ENCODE peak calls at places on chromosome 17, in five cellular contexts. C is IMR-90, W is HepG2, O is GM12878, V is SK-N-SH. K is an unnamed sample.

GRCh38 chr17:4420692-4421131 is 13.0 kb upstream of the SPNS3 start:
- DNase-seq in C (peak), W (peak), O (peak), V (peak), K (peak)

GRCh38 chr17:69690531-69690930 is 276.0 kb downstream of the MAP2K6 start:
- DNase-seq in C (no peak), W (no peak), O (no peak), V (no peak), K (no peak)

GRCh38 chr17:20993863-20994778 is 48.7 kb downstream of the USP22 start:
- DNase-seq in C (no peak), W (no peak), O (no peak), V (peak), K (no peak)

GRCh38 chr17:79338142-79338541 is 263.5 kb downstream of the ENGASE start:
- DNase-seq in C (no peak), W (no peak), O (no peak), V (no peak), K (no peak)

GRCh38 chr17:68322630-68323029 is 31.3 kb downstream of the ARSG start:
- DNase-seq in C (no peak), W (no peak), O (no peak), V (no peak), K (no peak)

GRCh38 chr17:31561469-31562412 is 170.3 kb downstream of the RAB11FIP4 start:
- DNase-seq in C (peak), W (no peak), O (no peak), V (no peak), K (no peak)

GRCh38 chr17:4541328-4542002 is 13.7 kb downstream of the MYBBP1A start:
- DNase-seq in C (no peak), W (no peak), O (no peak), V (no peak), K (no peak)

GRCh38 chr17:72362466-72363335 is 241.9 kb downstream of the SOX9 start:
- DNase-seq in C (peak), W (peak), O (no peak), V (no peak), K (no peak)

GRCh38 chr17:77734371-77735050 is 224.0 kb upstream of the TNRC6C start:
- DNase-seq in C (peak), W (peak), O (no peak), V (peak), K (peak)

GRCh38 chr17:76353004-76353598 is 615 bp downstream of the PRPSAP1 start:
- DNase-seq in C (no peak), W (no peak), O (no peak), V (peak), K (peak)

GRCh38 chr17:57750930-57751329 is 5.8 kb upstream of the CCDC182 start:
- DNase-seq in C (no peak), W (no peak), O (no peak), V (no peak), K (no peak)

GRCh38 chr17:5127910-5128309 is 12.1 kb downstream of the USP6 start:
- DNase-seq in C (no peak), W (no peak), O (no peak), V (no peak), K (no peak)

GRCh38 chr17:16989230-16989952 is 17.5 kb upstream of the TNFRSF13B start:
- DNase-seq in C (no peak), W (no peak), O (peak), V (no peak), K (no peak)

GRCh38 chr17:44214896-44215295 is 4.6 kb downstream of the UBTF start:
- DNase-seq in C (no peak), W (no peak), O (no peak), V (no peak), K (no peak)

GRCh38 chr17:21165922-21166598 is 39.3 kb downstream of the DHRS7B start:
- DNase-seq in C (no peak), W (no peak), O (no peak), V (no peak), K (no peak)

GRCh38 chr17:42101513-42102292 is 3.4 kb upstream of the ZNF385C start:
- DNase-seq in C (peak), W (peak), O (no peak), V (peak), K (peak)

GRCh38 chr17:4480929-4481898 is 17.5 kb upstream of the SPNS2 start:
- DNase-seq in C (no peak), W (no peak), O (no peak), V (no peak), K (no peak)

GRCh38 chr17:68398731-68399637 is 58.3 kb downstream of the WIPI1 start:
- DNase-seq in C (peak), W (peak), O (no peak), V (peak), K (peak)

GRCh38 chr17:64492481-64493109 is 4.3 kb downstream of the POLG2 start:
- DNase-seq in C (no peak), W (no peak), O (no peak), V (peak), K (peak)

GRCh38 chr17:9080983-9081382 is 59.7 kb downstream of the NTN1 start:
- DNase-seq in C (no peak), W (no peak), O (no peak), V (no peak), K (no peak)

GRCh38 chr17:628507-628941 is 86.1 kb downstream of the VPS53 start:
- DNase-seq in C (no peak), W (no peak), O (no peak), V (no peak), K (no peak)

GRCh38 chr17:6086603-6087400 is 16.6 kb downstream of the WSCD1 start:
- DNase-seq in C (no peak), W (no peak), O (no peak), V (no peak), K (no peak)

GRCh38 chr17:82036634-82037112 is 824 bp downstream of the DCXR start:
- DNase-seq in C (no peak), W (no peak), O (no peak), V (no peak), K (no peak)

GRCh38 chr17:49359990-49360795 is 1.9 kb downstream of the ZNF652 start:
- DNase-seq in C (no peak), W (no peak), O (no peak), V (no peak), K (no peak)

GRCh38 chr17:57463103-57463885 is 207.0 kb downstream of the MSI2 start:
- DNase-seq in C (peak), W (peak), O (peak), V (no peak), K (peak)

GRCh38 chr17:62797959-62798358 is 10.2 kb downstream of the MARCHF10 start:
- DNase-seq in C (peak), W (no peak), O (no peak), V (no peak), K (no peak)

GRCh38 chr17:6381052-6381451 is 53.9 kb downstream of the AIPL1 start:
- DNase-seq in C (no peak), W (no peak), O (no peak), V (no peak), K (no peak)

GRCh38 chr17:4201231-4201630 is 58.2 kb downstream of the CYB5D2 start:
- DNase-seq in C (peak), W (no peak), O (no peak), V (no peak), K (no peak)

GRCh38 chr17:4204676-4205075 is 59.1 kb downstream of the ANKFY1 start:
- DNase-seq in C (peak), W (no peak), O (no peak), V (no peak), K (no peak)

GRCh38 chr17:16214190-16215001 is 938 bp downstream of the NCOR1 start:
- DNase-seq in C (peak), W (no peak), O (no peak), V (no peak), K (no peak)

GRCh38 chr17:48610282-48611211 is at the start of gene HOXB7:
- DNase-seq in C (peak), W (no peak), O (no peak), V (peak), K (peak)

GRCh38 chr17:57004944-57005579 is 27.1 kb downstream of the SCPEP1 start:
- DNase-seq in C (no peak), W (no peak), O (peak), V (no peak), K (peak)

GRCh38 chr17:82031303-82031884 is at the start of gene RAC3:
- DNase-seq in C (peak), W (no peak), O (no peak), V (peak), K (peak)

GRCh38 chr17:76524598-76525512 is 12.7 kb downstream of the CYGB start:
- DNase-seq in C (peak), W (peak), O (no peak), V (no peak), K (no peak)

GRCh38 chr17:19742495-19742894 is 5.6 kb downstream of the ALDH3A1 start:
- DNase-seq in C (no peak), W (no peak), O (no peak), V (no peak), K (no peak)

GRCh38 chr17:2181206-2181983 is 122.2 kb downstream of the SMG6 start:
- DNase-seq in C (peak), W (no peak), O (no peak), V (no peak), K (no peak)

GRCh38 chr17:12730931-12731521 is 58.3 kb upstream of the ARHGAP44 start:
- DNase-seq in C (peak), W (no peak), O (no peak), V (no peak), K (peak)

GRCh38 chr17:64780096-64781012 is 118.2 kb upstream of the SMURF2 start:
- DNase-seq in C (no peak), W (no peak), O (no peak), V (peak), K (no peak)

GRCh38 chr17:50952889-50953288 is 86.7 kb upstream of the TOB1 start:
- DNase-seq in C (no peak), W (no peak), O (no peak), V (no peak), K (no peak)

GRCh38 chr17:50954641-50955121 is 88.5 kb upstream of the TOB1 start:
- DNase-seq in C (no peak), W (no peak), O (no peak), V (no peak), K (no peak)

GRCh38 chr17:50953518-50953830 is 87.3 kb upstream of the TOB1 start:
- DNase-seq in C (no peak), W (no peak), O (no peak), V (no peak), K (no peak)

GRCh38 chr17:50955160-50955559 is 89.0 kb upstream of the TOB1 start:
- DNase-seq in C (no peak), W (no peak), O (no peak), V (no peak), K (no peak)

DNA sequence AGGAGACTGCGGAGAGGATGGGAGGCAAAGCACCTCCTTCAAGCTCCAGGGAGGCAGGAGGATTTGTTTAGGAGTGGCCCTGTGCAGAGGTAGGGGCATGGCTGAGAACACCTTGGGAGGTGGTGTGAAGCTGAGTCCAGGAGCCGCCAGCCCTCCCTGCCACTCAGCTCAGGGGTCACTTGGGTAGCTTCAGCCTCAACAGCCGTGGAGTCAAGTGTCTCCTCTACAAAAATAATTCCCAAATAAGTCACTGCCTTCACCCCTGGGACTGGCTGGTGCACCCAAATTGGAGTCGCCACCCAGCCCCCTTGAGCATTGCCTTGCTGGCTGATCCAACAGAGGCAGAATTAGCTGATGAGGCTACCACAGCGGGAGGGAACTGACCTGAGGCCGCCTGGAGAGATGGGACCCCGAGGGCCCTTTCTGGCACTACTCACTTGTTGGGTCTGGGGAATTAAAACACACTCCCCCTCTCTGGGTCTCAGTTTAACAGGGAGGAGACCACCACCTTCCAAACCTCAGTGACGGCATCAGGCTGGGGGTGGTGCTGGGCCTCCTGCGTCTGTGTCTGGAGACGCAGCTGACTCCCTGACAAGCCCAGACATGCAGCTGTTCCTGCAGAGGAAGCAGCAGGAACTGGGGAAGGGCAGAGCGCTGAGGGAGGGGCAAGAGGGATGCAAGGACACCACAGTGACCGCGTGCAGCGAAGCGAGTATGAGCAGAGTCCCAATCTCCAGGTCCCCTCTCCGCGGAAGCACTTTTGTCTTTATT is 87.9 kb upstream of the TOB1 start:
- DNase-seq in C (peak), W (no peak), O (no peak), V (peak), K (peak)
- TF ChIP-seq MXI1 in C (no peak), W (no peak), O (no peak), V (peak), K (no peak)

GRCh38 chr17:10730956-10731879 is 1.4 kb upstream of the TMEM220 start:
- DNase-seq in C (no peak), W (no peak), O (no peak), V (no peak), K (no peak)

GRCh38 chr17:10727192-10727591 is 2.6 kb downstream of the TMEM220 start:
- DNase-seq in C (no peak), W (no peak), O (no peak), V (no peak), K (no peak)

GRCh38 chr17:10733666-10734065 is 3.8 kb upstream of the TMEM220 start:
- DNase-seq in C (no peak), W (no peak), O (no peak), V (no peak), K (no peak)

GRCh38 chr17:10728331-10728730 is 1.5 kb downstream of the TMEM220 start:
- DNase-seq in C (no peak), W (no peak), O (no peak), V (no peak), K (no peak)

DNA sequence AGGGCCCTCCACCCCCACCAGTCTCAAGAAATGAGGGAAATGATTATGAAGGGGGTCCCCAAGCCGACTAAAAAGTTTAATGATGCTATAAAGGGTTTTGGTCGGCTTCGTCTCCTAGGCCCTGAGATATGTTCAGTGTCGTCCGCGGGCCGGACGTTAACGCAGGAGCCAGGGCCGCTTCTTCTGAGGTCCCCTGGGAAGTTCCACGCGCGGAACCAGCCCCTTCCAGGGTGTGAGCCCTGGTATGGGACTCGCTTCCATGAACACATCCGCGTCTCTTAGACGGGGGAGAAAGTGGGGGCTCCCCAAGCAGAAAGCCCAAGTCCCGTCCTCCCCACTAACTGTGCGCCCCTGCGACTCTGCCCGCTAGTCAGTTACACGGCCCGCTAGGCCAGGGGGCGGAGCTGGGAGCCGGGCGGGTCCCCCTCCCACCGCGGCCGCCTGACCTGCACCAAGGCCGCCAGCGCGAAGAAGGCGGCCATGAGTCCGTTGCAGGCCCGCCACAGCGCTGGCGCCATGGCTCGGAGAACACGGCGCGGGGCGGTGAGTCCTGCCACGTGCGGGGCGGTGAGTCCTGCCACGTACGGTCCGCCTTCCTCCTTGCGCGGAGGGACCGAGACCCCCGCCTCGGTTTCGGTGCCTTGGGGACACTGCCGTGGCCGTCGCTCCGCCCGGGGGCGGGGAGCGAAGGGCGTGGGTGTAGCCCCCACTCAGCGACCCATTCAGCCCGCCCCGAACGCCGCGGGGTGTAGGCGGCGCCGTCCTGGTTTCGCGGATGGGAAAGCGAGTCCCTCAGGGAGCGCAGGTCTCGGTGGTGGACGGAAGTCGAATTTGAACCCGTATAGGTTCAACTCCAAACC is at the start of gene TMEM220:
- DNase-seq in C (peak), W (peak), O (no peak), V (peak), K (no peak)
- TF ChIP-seq MXI1 in C (peak), W (no peak), O (peak), V (peak), K (no peak)

DNA sequence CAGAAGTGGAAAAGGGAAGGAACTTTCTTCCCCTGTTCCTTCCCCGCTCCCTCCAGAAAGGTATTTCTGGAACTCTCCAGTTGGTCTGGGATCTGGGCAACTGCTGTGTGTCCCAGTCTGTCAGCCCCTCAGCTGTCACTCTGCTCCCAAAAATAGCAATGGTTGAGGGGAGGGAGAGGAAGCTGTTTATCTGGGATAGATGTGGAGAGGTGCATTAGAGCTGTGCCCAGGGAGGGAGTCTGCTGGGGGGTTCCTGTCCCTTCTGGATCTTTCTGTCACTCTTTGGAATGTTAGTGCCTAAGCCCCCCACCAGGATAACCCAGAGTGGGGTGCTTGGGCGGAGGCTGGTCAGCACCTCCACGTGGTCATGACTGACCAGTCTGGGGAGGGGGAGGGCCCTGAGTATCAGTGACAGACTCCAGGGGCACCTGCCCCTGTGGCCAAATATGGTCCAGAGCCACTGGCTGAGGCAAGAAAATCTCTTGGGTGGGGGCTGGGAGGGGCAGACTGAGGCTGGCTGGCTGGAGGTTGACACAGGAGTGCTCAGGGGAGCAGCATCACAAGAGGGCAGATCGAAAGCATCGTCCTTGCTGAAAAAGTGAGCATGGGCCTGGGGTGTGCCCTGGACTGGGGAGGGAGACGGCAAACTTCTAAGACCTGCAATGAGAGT is at the start of gene UNC45B:
- DNase-seq in C (no peak), W (no peak), O (no peak), V (no peak), K (no peak)
- TF ChIP-seq MXI1 in C (no peak), W (no peak), O (no peak), V (no peak), K (no peak)

GRCh38 chr17:73744411-73744810 is 100.2 kb upstream of the SDK2 start:
- DNase-seq in C (no peak), W (no peak), O (no peak), V (no peak), K (no peak)
- TF ChIP-seq MXI1 in C (no peak), W (no peak), O (no peak), V (no peak), K (no peak)

GRCh38 chr17:45688820-45689219 is 95.3 kb upstream of the CRHR1 start:
- DNase-seq in C (no peak), W (no peak), O (no peak), V (no peak), K (no peak)

GRCh38 chr17:45690876-45691275 is 93.2 kb upstream of the CRHR1 start:
- DNase-seq in C (no peak), W (no peak), O (no peak), V (no peak), K (no peak)

GRCh38 chr17:45696442-45696841 is 87.7 kb upstream of the CRHR1 start:
- DNase-seq in C (no peak), W (no peak), O (no peak), V (no peak), K (no peak)

GRCh38 chr17:45693792-45694191 is 90.3 kb upstream of the CRHR1 start:
- DNase-seq in C (no peak), W (no peak), O (no peak), V (no peak), K (no peak)

DNA sequence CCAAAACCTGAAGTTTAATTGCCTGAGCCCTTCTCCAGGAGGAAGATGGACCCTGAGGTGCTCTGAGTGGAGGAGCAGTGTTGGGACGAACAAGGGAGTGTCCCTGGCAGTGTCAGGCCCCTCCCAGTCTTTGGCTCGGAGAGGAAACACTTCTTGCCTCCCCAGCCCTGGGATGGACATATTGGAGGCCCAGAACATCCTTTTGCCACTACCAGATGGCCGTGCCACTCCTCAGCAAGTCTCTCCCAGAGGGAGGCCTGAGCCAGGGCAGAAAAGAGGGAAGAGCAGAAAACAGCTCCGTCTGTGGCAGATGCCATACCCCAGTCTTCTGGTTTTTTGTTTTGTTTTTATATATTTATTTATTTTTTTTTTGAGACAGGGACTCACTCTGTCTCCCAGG is 91.5 kb upstream of the CRHR1 start:
- DNase-seq in C (no peak), W (no peak), O (no peak), V (no peak), K (no peak)
- TF ChIP-seq MXI1 in C (no peak), W (no peak), O (no peak), V (no peak), K (no peak)

K was measured in K562.